ENCODE peak calls at places on chromosomes 11 and 22, in ten cellular contexts. One of them, this sample, is unnamed.

GRCh38 chr11:68948496-68948895 is 32.3 kb downstream of the MRGPRD start:
- DNase-seq in stimulated activated CD8-positive, alpha-beta memory T cell treated with anti-CD3 and anti-CD28 coated beads, Interleukin-7, amount 100 ng/mL, for 1 hour: no peak
- DNase-seq in substantia nigra: no peak
- DNase-seq in bronchial epithelial cell: no peak
- DNase-seq in stimulated activated naive CD4-positive, alpha-beta T cell: no peak
- DNase-seq in brain microvascular endothelial cell: no peak
- DNase-seq in stimulated activated naive B cell treated with anti-CD40 and anti-IgM and Interleukin-4, amounts not matched to agents 10 μg/mL and 1 μg/mL and 100 μg/mL, for 72 hours: no peak
- DNase-seq in NAMALWA: no peak
- DNase-seq in stimulated activated CD4-positive, alpha-beta T cell treated with anti-CD3 and anti-CD28 coated beads, Interleukin-12 subunit alpha, Interleukin-12 subunit beta, amount 100 ng/mL, for 24 hours: no peak
- DNase-seq in NCI-H345: no peak
- DNase-seq in this sample: peak

GRCh38 chr11:346529-346928 is 22.8 kb upstream of the B4GALNT4 start:
- DNase-seq in stimulated activated CD8-positive, alpha-beta memory T cell treated with anti-CD3 and anti-CD28 coated beads, Interleukin-7, amount 100 ng/mL, for 1 hour: no peak
- DNase-seq in substantia nigra: no peak
- DNase-seq in bronchial epithelial cell: no peak
- DNase-seq in stimulated activated naive CD4-positive, alpha-beta T cell: no peak
- DNase-seq in brain microvascular endothelial cell: no peak
- DNase-seq in stimulated activated naive B cell treated with anti-CD40 and anti-IgM and Interleukin-4, amounts not matched to agents 10 μg/mL and 1 μg/mL and 100 μg/mL, for 72 hours: no peak
- DNase-seq in NAMALWA: no peak
- DNase-seq in stimulated activated CD4-positive, alpha-beta T cell treated with anti-CD3 and anti-CD28 coated beads, Interleukin-12 subunit alpha, Interleukin-12 subunit beta, amount 100 ng/mL, for 24 hours: no peak
- DNase-seq in NCI-H345: no peak
- DNase-seq in this sample: no peak

GRCh38 chr11:9178716-9179115 is 86.4 kb downstream of the DENND5A start:
- DNase-seq in stimulated activated CD8-positive, alpha-beta memory T cell treated with anti-CD3 and anti-CD28 coated beads, Interleukin-7, amount 100 ng/mL, for 1 hour: no peak
- DNase-seq in substantia nigra: no peak
- DNase-seq in bronchial epithelial cell: no peak
- DNase-seq in stimulated activated naive CD4-positive, alpha-beta T cell: no peak
- DNase-seq in brain microvascular endothelial cell: no peak
- DNase-seq in stimulated activated naive B cell treated with anti-CD40 and anti-IgM and Interleukin-4, amounts not matched to agents 10 μg/mL and 1 μg/mL and 100 μg/mL, for 72 hours: no peak
- DNase-seq in NAMALWA: no peak
- DNase-seq in stimulated activated CD4-positive, alpha-beta T cell treated with anti-CD3 and anti-CD28 coated beads, Interleukin-12 subunit alpha, Interleukin-12 subunit beta, amount 100 ng/mL, for 24 hours: no peak
- DNase-seq in NCI-H345: no peak
- DNase-seq in this sample: no peak

GRCh38 chr11:87173185-87174039 is 135.7 kb downstream of the TMEM135 start:
- DNase-seq in stimulated activated CD8-positive, alpha-beta memory T cell treated with anti-CD3 and anti-CD28 coated beads, Interleukin-7, amount 100 ng/mL, for 1 hour: no peak
- DNase-seq in substantia nigra: no peak
- DNase-seq in bronchial epithelial cell: peak
- DNase-seq in stimulated activated naive CD4-positive, alpha-beta T cell: no peak
- DNase-seq in brain microvascular endothelial cell: peak
- DNase-seq in stimulated activated naive B cell treated with anti-CD40 and anti-IgM and Interleukin-4, amounts not matched to agents 10 μg/mL and 1 μg/mL and 100 μg/mL, for 72 hours: no peak
- DNase-seq in NAMALWA: no peak
- DNase-seq in stimulated activated CD4-positive, alpha-beta T cell treated with anti-CD3 and anti-CD28 coated beads, Interleukin-12 subunit alpha, Interleukin-12 subunit beta, amount 100 ng/mL, for 24 hours: no peak
- DNase-seq in NCI-H345: peak
- DNase-seq in this sample: peak

GRCh38 chr22:42202669-42203068 is 67.8 kb downstream of the TCF20 start:
- DNase-seq in stimulated activated CD8-positive, alpha-beta memory T cell treated with anti-CD3 and anti-CD28 coated beads, Interleukin-7, amount 100 ng/mL, for 1 hour: peak
- DNase-seq in substantia nigra: no peak
- DNase-seq in bronchial epithelial cell: no peak
- DNase-seq in stimulated activated naive CD4-positive, alpha-beta T cell: no peak
- DNase-seq in brain microvascular endothelial cell: peak
- DNase-seq in stimulated activated naive B cell treated with anti-CD40 and anti-IgM and Interleukin-4, amounts not matched to agents 10 μg/mL and 1 μg/mL and 100 μg/mL, for 72 hours: no peak
- DNase-seq in NAMALWA: no peak
- DNase-seq in stimulated activated CD4-positive, alpha-beta T cell treated with anti-CD3 and anti-CD28 coated beads, Interleukin-12 subunit alpha, Interleukin-12 subunit beta, amount 100 ng/mL, for 24 hours: peak
- DNase-seq in NCI-H345: no peak
- DNase-seq in this sample: peak

GRCh38 chr11:59866397-59866796 is at the start of gene TCN1:
- DNase-seq in stimulated activated CD8-positive, alpha-beta memory T cell treated with anti-CD3 and anti-CD28 coated beads, Interleukin-7, amount 100 ng/mL, for 1 hour: no peak
- DNase-seq in substantia nigra: no peak
- DNase-seq in bronchial epithelial cell: peak
- DNase-seq in stimulated activated naive CD4-positive, alpha-beta T cell: no peak
- DNase-seq in brain microvascular endothelial cell: no peak
- DNase-seq in stimulated activated naive B cell treated with anti-CD40 and anti-IgM and Interleukin-4, amounts not matched to agents 10 μg/mL and 1 μg/mL and 100 μg/mL, for 72 hours: no peak
- DNase-seq in NAMALWA: peak
- DNase-seq in stimulated activated CD4-positive, alpha-beta T cell treated with anti-CD3 and anti-CD28 coated beads, Interleukin-12 subunit alpha, Interleukin-12 subunit beta, amount 100 ng/mL, for 24 hours: no peak
- DNase-seq in NCI-H345: no peak
- DNase-seq in this sample: no peak

GRCh38 chr11:125075900-125076317 is 12.8 kb downstream of the SLC37A2 start:
- DNase-seq in stimulated activated CD8-positive, alpha-beta memory T cell treated with anti-CD3 and anti-CD28 coated beads, Interleukin-7, amount 100 ng/mL, for 1 hour: no peak
- DNase-seq in substantia nigra: no peak
- DNase-seq in bronchial epithelial cell: peak
- DNase-seq in stimulated activated naive CD4-positive, alpha-beta T cell: no peak
- DNase-seq in brain microvascular endothelial cell: no peak
- DNase-seq in stimulated activated naive B cell treated with anti-CD40 and anti-IgM and Interleukin-4, amounts not matched to agents 10 μg/mL and 1 μg/mL and 100 μg/mL, for 72 hours: no peak
- DNase-seq in NAMALWA: no peak
- DNase-seq in stimulated activated CD4-positive, alpha-beta T cell treated with anti-CD3 and anti-CD28 coated beads, Interleukin-12 subunit alpha, Interleukin-12 subunit beta, amount 100 ng/mL, for 24 hours: no peak
- DNase-seq in NCI-H345: no peak
- DNase-seq in this sample: peak

GRCh38 chr22:49767355-49768062 is 60.2 kb downstream of the BRD1 start:
- DNase-seq in stimulated activated CD8-positive, alpha-beta memory T cell treated with anti-CD3 and anti-CD28 coated beads, Interleukin-7, amount 100 ng/mL, for 1 hour: no peak
- DNase-seq in substantia nigra: no peak
- DNase-seq in bronchial epithelial cell: peak
- DNase-seq in stimulated activated naive CD4-positive, alpha-beta T cell: no peak
- DNase-seq in brain microvascular endothelial cell: peak
- DNase-seq in stimulated activated naive B cell treated with anti-CD40 and anti-IgM and Interleukin-4, amounts not matched to agents 10 μg/mL and 1 μg/mL and 100 μg/mL, for 72 hours: no peak
- DNase-seq in NAMALWA: peak
- DNase-seq in stimulated activated CD4-positive, alpha-beta T cell treated with anti-CD3 and anti-CD28 coated beads, Interleukin-12 subunit alpha, Interleukin-12 subunit beta, amount 100 ng/mL, for 24 hours: peak
- DNase-seq in NCI-H345: peak
- DNase-seq in this sample: peak

GRCh38 chr11:61971177-61972111 is 4.0 kb upstream of the FTH1 start:
- DNase-seq in stimulated activated CD8-positive, alpha-beta memory T cell treated with anti-CD3 and anti-CD28 coated beads, Interleukin-7, amount 100 ng/mL, for 1 hour: no peak
- DNase-seq in substantia nigra: peak
- DNase-seq in bronchial epithelial cell: peak
- DNase-seq in stimulated activated naive CD4-positive, alpha-beta T cell: no peak
- DNase-seq in brain microvascular endothelial cell: peak
- DNase-seq in stimulated activated naive B cell treated with anti-CD40 and anti-IgM and Interleukin-4, amounts not matched to agents 10 μg/mL and 1 μg/mL and 100 μg/mL, for 72 hours: peak
- DNase-seq in NAMALWA: peak
- DNase-seq in stimulated activated CD4-positive, alpha-beta T cell treated with anti-CD3 and anti-CD28 coated beads, Interleukin-12 subunit alpha, Interleukin-12 subunit beta, amount 100 ng/mL, for 24 hours: peak
- DNase-seq in NCI-H345: peak
- DNase-seq in this sample: peak

GRCh38 chr22:37176464-37177061 is 11.5 kb downstream of the C1QTNF6 start:
- DNase-seq in stimulated activated CD8-positive, alpha-beta memory T cell treated with anti-CD3 and anti-CD28 coated beads, Interleukin-7, amount 100 ng/mL, for 1 hour: no peak
- DNase-seq in substantia nigra: peak
- DNase-seq in bronchial epithelial cell: no peak
- DNase-seq in stimulated activated naive CD4-positive, alpha-beta T cell: no peak
- DNase-seq in brain microvascular endothelial cell: peak
- DNase-seq in stimulated activated naive B cell treated with anti-CD40 and anti-IgM and Interleukin-4, amounts not matched to agents 10 μg/mL and 1 μg/mL and 100 μg/mL, for 72 hours: no peak
- DNase-seq in NAMALWA: no peak
- DNase-seq in stimulated activated CD4-positive, alpha-beta T cell treated with anti-CD3 and anti-CD28 coated beads, Interleukin-12 subunit alpha, Interleukin-12 subunit beta, amount 100 ng/mL, for 24 hours: no peak
- DNase-seq in NCI-H345: no peak
- DNase-seq in this sample: peak

GRCh38 chr11:125464266-125464662 is 31.8 kb downstream of the FEZ1 start:
- DNase-seq in stimulated activated CD8-positive, alpha-beta memory T cell treated with anti-CD3 and anti-CD28 coated beads, Interleukin-7, amount 100 ng/mL, for 1 hour: no peak
- DNase-seq in substantia nigra: no peak
- DNase-seq in bronchial epithelial cell: peak
- DNase-seq in stimulated activated naive CD4-positive, alpha-beta T cell: no peak
- DNase-seq in brain microvascular endothelial cell: peak
- DNase-seq in stimulated activated naive B cell treated with anti-CD40 and anti-IgM and Interleukin-4, amounts not matched to agents 10 μg/mL and 1 μg/mL and 100 μg/mL, for 72 hours: no peak
- DNase-seq in NAMALWA: no peak
- DNase-seq in stimulated activated CD4-positive, alpha-beta T cell treated with anti-CD3 and anti-CD28 coated beads, Interleukin-12 subunit alpha, Interleukin-12 subunit beta, amount 100 ng/mL, for 24 hours: no peak
- DNase-seq in NCI-H345: no peak
- DNase-seq in this sample: no peak

GRCh38 chr22:19036523-19037273 is 85.5 kb downstream of the DGCR2 start:
- DNase-seq in stimulated activated CD8-positive, alpha-beta memory T cell treated with anti-CD3 and anti-CD28 coated beads, Interleukin-7, amount 100 ng/mL, for 1 hour: no peak
- DNase-seq in substantia nigra: no peak
- DNase-seq in bronchial epithelial cell: no peak
- DNase-seq in stimulated activated naive CD4-positive, alpha-beta T cell: no peak
- DNase-seq in brain microvascular endothelial cell: no peak
- DNase-seq in stimulated activated naive B cell treated with anti-CD40 and anti-IgM and Interleukin-4, amounts not matched to agents 10 μg/mL and 1 μg/mL and 100 μg/mL, for 72 hours: no peak
- DNase-seq in NAMALWA: no peak
- DNase-seq in stimulated activated CD4-positive, alpha-beta T cell treated with anti-CD3 and anti-CD28 coated beads, Interleukin-12 subunit alpha, Interleukin-12 subunit beta, amount 100 ng/mL, for 24 hours: no peak
- DNase-seq in NCI-H345: no peak
- DNase-seq in this sample: peak

GRCh38 chr11:108768370-108768769 is 103.5 kb downstream of the DDX10 start:
- DNase-seq in stimulated activated CD8-positive, alpha-beta memory T cell treated with anti-CD3 and anti-CD28 coated beads, Interleukin-7, amount 100 ng/mL, for 1 hour: no peak
- DNase-seq in substantia nigra: no peak
- DNase-seq in bronchial epithelial cell: no peak
- DNase-seq in stimulated activated naive CD4-positive, alpha-beta T cell: no peak
- DNase-seq in brain microvascular endothelial cell: no peak
- DNase-seq in stimulated activated naive B cell treated with anti-CD40 and anti-IgM and Interleukin-4, amounts not matched to agents 10 μg/mL and 1 μg/mL and 100 μg/mL, for 72 hours: no peak
- DNase-seq in NAMALWA: no peak
- DNase-seq in stimulated activated CD4-positive, alpha-beta T cell treated with anti-CD3 and anti-CD28 coated beads, Interleukin-12 subunit alpha, Interleukin-12 subunit beta, amount 100 ng/mL, for 24 hours: no peak
- DNase-seq in NCI-H345: no peak
- DNase-seq in this sample: peak

GRCh38 chr11:115993613-115994012 is 489.4 kb upstream of the CADM1 start:
- DNase-seq in stimulated activated CD8-positive, alpha-beta memory T cell treated with anti-CD3 and anti-CD28 coated beads, Interleukin-7, amount 100 ng/mL, for 1 hour: no peak
- DNase-seq in substantia nigra: no peak
- DNase-seq in bronchial epithelial cell: no peak
- DNase-seq in stimulated activated naive CD4-positive, alpha-beta T cell: no peak
- DNase-seq in brain microvascular endothelial cell: no peak
- DNase-seq in stimulated activated naive B cell treated with anti-CD40 and anti-IgM and Interleukin-4, amounts not matched to agents 10 μg/mL and 1 μg/mL and 100 μg/mL, for 72 hours: no peak
- DNase-seq in NAMALWA: no peak
- DNase-seq in stimulated activated CD4-positive, alpha-beta T cell treated with anti-CD3 and anti-CD28 coated beads, Interleukin-12 subunit alpha, Interleukin-12 subunit beta, amount 100 ng/mL, for 24 hours: no peak
- DNase-seq in NCI-H345: no peak
- DNase-seq in this sample: no peak

This sample was measured in mesenchymal stem cell.